ENCODE peak calls at places on chromosomes 12 and 14, in eight cellular contexts. One of them, this sample, is unnamed. For H3K27me3, the result is how much of the 10 kb centered on the place peaks cover.

GRCh38 chr14:104694991-104695659 is 5.7 kb downstream of the INF2 start:
- DNase-seq in adipocyte: no peak
- DNase-seq in effector memory CD4-positive, alpha-beta T cell: no peak
- DNase-seq in CD4-positive, CD25-positive, alpha-beta regulatory T cell: peak
- DNase-seq in CD4-positive, alpha-beta T cell: no peak
- DNase-seq in GM12878: no peak
- DNase-seq in neural progenitor cell: no peak
- DNase-seq in H9: no peak
- DNase-seq in this sample: no peak

GRCh38 chr14:60064491-60065072 is 27.1 kb upstream of the PCNX4 start:
- DNase-seq in adipocyte: peak
- DNase-seq in effector memory CD4-positive, alpha-beta T cell: no peak
- DNase-seq in CD4-positive, CD25-positive, alpha-beta regulatory T cell: no peak
- DNase-seq in CD4-positive, alpha-beta T cell: no peak
- DNase-seq in GM12878: peak
- DNase-seq in neural progenitor cell: peak
- DNase-seq in H9: no peak
- DNase-seq in this sample: peak

GRCh38 chr12:123532808-123533649 is 490 bp downstream of the RILPL1 start:
- DNase-seq in adipocyte: peak
- DNase-seq in effector memory CD4-positive, alpha-beta T cell: no peak
- DNase-seq in CD4-positive, CD25-positive, alpha-beta regulatory T cell: no peak
- DNase-seq in CD4-positive, alpha-beta T cell: peak
- DNase-seq in GM12878: no peak
- DNase-seq in neural progenitor cell: peak
- DNase-seq in H9: peak
- DNase-seq in this sample: peak

GRCh38 chr12:125773033-125773432 is 707.8 kb downstream of the AACS start:
- DNase-seq in adipocyte: no peak
- DNase-seq in effector memory CD4-positive, alpha-beta T cell: no peak
- DNase-seq in CD4-positive, CD25-positive, alpha-beta regulatory T cell: no peak
- DNase-seq in CD4-positive, alpha-beta T cell: no peak
- DNase-seq in GM12878: no peak
- DNase-seq in neural progenitor cell: peak
- DNase-seq in H9: peak
- DNase-seq in this sample: peak

GRCh38 chr14:96676161-96676560 is 121.0 kb upstream of the VRK1 start:
- DNase-seq in adipocyte: no peak
- DNase-seq in effector memory CD4-positive, alpha-beta T cell: no peak
- DNase-seq in CD4-positive, CD25-positive, alpha-beta regulatory T cell: no peak
- DNase-seq in CD4-positive, alpha-beta T cell: no peak
- DNase-seq in GM12878: no peak
- DNase-seq in neural progenitor cell: no peak
- DNase-seq in H9: no peak
- DNase-seq in this sample: no peak

GRCh38 chr14:21011136-21011535 is 12.0 kb downstream of the SLC39A2 start:
- DNase-seq in adipocyte: no peak
- DNase-seq in effector memory CD4-positive, alpha-beta T cell: no peak
- DNase-seq in CD4-positive, CD25-positive, alpha-beta regulatory T cell: no peak
- DNase-seq in CD4-positive, alpha-beta T cell: no peak
- DNase-seq in GM12878: no peak
- DNase-seq in neural progenitor cell: no peak
- DNase-seq in H9: no peak
- DNase-seq in this sample: no peak

GRCh38 chr12:49961111-49961922 is at the start of gene AQP5:
- DNase-seq in adipocyte: peak
- DNase-seq in effector memory CD4-positive, alpha-beta T cell: no peak
- DNase-seq in CD4-positive, CD25-positive, alpha-beta regulatory T cell: no peak
- DNase-seq in CD4-positive, alpha-beta T cell: no peak
- DNase-seq in GM12878: no peak
- DNase-seq in neural progenitor cell: peak
- DNase-seq in H9: no peak
- DNase-seq in this sample: no peak

GRCh38 chr12:91100901-91101300 is 10.4 kb downstream of the LUM start:
- DNase-seq in adipocyte: no peak
- DNase-seq in effector memory CD4-positive, alpha-beta T cell: no peak
- DNase-seq in CD4-positive, CD25-positive, alpha-beta regulatory T cell: no peak
- DNase-seq in CD4-positive, alpha-beta T cell: no peak
- DNase-seq in GM12878: no peak
- DNase-seq in neural progenitor cell: no peak
- DNase-seq in H9: no peak
- DNase-seq in this sample: no peak

GRCh38 chr12:110199360-110200123 is 75.4 kb downstream of the IFT81 start:
- DNase-seq in adipocyte: peak
- DNase-seq in effector memory CD4-positive, alpha-beta T cell: no peak
- DNase-seq in CD4-positive, CD25-positive, alpha-beta regulatory T cell: no peak
- DNase-seq in CD4-positive, alpha-beta T cell: no peak
- DNase-seq in GM12878: peak
- DNase-seq in neural progenitor cell: no peak
- DNase-seq in H9: peak
- DNase-seq in this sample: peak

GRCh38 chr14:67359319-67359774 is 257 bp downstream of the ATP6V1D start:
- DNase-seq in adipocyte: peak
- DNase-seq in effector memory CD4-positive, alpha-beta T cell: no peak
- DNase-seq in CD4-positive, CD25-positive, alpha-beta regulatory T cell: no peak
- DNase-seq in CD4-positive, alpha-beta T cell: no peak
- DNase-seq in GM12878: no peak
- DNase-seq in neural progenitor cell: peak
- DNase-seq in H9: no peak
- DNase-seq in this sample: peak

GRCh38 chr12:41460906-41461305 is 272.8 kb downstream of the PDZRN4 start:
- DNase-seq in adipocyte: no peak
- DNase-seq in effector memory CD4-positive, alpha-beta T cell: no peak
- DNase-seq in CD4-positive, CD25-positive, alpha-beta regulatory T cell: no peak
- DNase-seq in CD4-positive, alpha-beta T cell: no peak
- DNase-seq in GM12878: no peak
- DNase-seq in neural progenitor cell: no peak
- DNase-seq in H9: no peak
- DNase-seq in this sample: no peak

GRCh38 chr12:64813733-64814132 is 10.7 kb upstream of the TBC1D30 start:
- DNase-seq in adipocyte: no peak
- DNase-seq in effector memory CD4-positive, alpha-beta T cell: no peak
- DNase-seq in CD4-positive, CD25-positive, alpha-beta regulatory T cell: no peak
- DNase-seq in CD4-positive, alpha-beta T cell: no peak
- DNase-seq in GM12878: no peak
- DNase-seq in neural progenitor cell: no peak
- DNase-seq in H9: no peak
- DNase-seq in this sample: no peak

GRCh38 chr14:59305231-59305630 is 116.8 kb downstream of the DAAM1 start:
- DNase-seq in adipocyte: peak
- DNase-seq in effector memory CD4-positive, alpha-beta T cell: no peak
- DNase-seq in CD4-positive, CD25-positive, alpha-beta regulatory T cell: no peak
- DNase-seq in CD4-positive, alpha-beta T cell: no peak
- DNase-seq in GM12878: no peak
- DNase-seq in neural progenitor cell: no peak
- DNase-seq in H9: no peak
- DNase-seq in this sample: no peak

GRCh38 chr12:105418232-105418631 is 87.7 kb downstream of the C12orf75 start:
- DNase-seq in adipocyte: peak
- DNase-seq in effector memory CD4-positive, alpha-beta T cell: no peak
- DNase-seq in CD4-positive, CD25-positive, alpha-beta regulatory T cell: no peak
- DNase-seq in CD4-positive, alpha-beta T cell: no peak
- DNase-seq in GM12878: no peak
- DNase-seq in neural progenitor cell: no peak
- DNase-seq in H9: no peak
- DNase-seq in this sample: no peak

GRCh38 chr14:104863131-104863862 is 1.8 kb upstream of the CEP170B start:
- DNase-seq in adipocyte: no peak
- DNase-seq in effector memory CD4-positive, alpha-beta T cell: no peak
- DNase-seq in CD4-positive, CD25-positive, alpha-beta regulatory T cell: no peak
- DNase-seq in CD4-positive, alpha-beta T cell: peak
- DNase-seq in GM12878: no peak
- DNase-seq in neural progenitor cell: peak
- DNase-seq in H9: no peak
- DNase-seq in this sample: no peak

GRCh38 chr12:75481774-75482173 is 1.2 kb downstream of the GLIPR1 start:
- DNase-seq in adipocyte: peak
- DNase-seq in effector memory CD4-positive, alpha-beta T cell: no peak
- DNase-seq in CD4-positive, CD25-positive, alpha-beta regulatory T cell: no peak
- DNase-seq in CD4-positive, alpha-beta T cell: no peak
- DNase-seq in GM12878: no peak
- DNase-seq in neural progenitor cell: no peak
- DNase-seq in H9: no peak
- DNase-seq in this sample: no peak

GRCh38 chr14:52835122-52835903 is 43.9 kb upstream of the GNPNAT1 start:
- DNase-seq in adipocyte: peak
- DNase-seq in effector memory CD4-positive, alpha-beta T cell: no peak
- DNase-seq in CD4-positive, CD25-positive, alpha-beta regulatory T cell: no peak
- DNase-seq in CD4-positive, alpha-beta T cell: no peak
- DNase-seq in GM12878: no peak
- DNase-seq in neural progenitor cell: peak
- DNase-seq in H9: peak
- DNase-seq in this sample: no peak

DNA sequence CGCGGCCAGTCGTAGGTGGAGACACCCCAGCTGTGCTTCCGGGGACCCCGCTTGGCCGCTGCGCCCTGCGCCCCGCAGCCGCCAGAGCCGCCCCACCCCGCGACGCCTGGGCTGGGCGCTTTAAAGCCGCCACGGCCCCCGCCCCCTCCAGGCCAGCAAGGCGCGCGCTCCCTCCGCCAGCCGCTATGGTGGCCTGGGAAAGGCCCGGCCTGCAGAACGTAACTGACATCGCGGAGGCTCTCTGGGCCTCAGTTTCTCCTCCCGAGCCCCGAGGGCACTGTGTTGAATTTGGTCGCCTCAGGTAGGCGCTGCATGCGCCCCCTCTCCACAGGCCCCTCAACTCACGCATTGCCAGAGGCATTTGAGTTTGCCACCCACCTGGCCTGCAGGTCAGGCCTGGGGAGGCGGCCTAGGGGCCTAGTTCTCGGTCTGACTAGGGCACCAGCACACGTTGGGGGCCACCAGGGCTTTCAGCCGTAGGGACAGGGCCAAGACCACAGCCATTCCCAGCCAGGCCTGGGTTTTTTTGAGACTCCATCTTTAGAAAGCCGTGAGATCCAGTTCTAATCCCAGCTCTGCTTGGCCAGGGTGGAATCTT is at the start of gene NGB:
- DNase-seq in adipocyte: no peak
- DNase-seq in effector memory CD4-positive, alpha-beta T cell: no peak
- DNase-seq in CD4-positive, CD25-positive, alpha-beta regulatory T cell: no peak
- DNase-seq in CD4-positive, alpha-beta T cell: no peak
- DNase-seq in GM12878: no peak
- DNase-seq in neural progenitor cell: peak
- DNase-seq in H9: no peak
- DNase-seq in this sample: no peak
- H3K27me3 ChIP-seq in adipocyte: under half
- H3K27me3 ChIP-seq in effector memory CD4-positive, alpha-beta T cell: under half
- H3K27me3 ChIP-seq in CD4-positive, CD25-positive, alpha-beta regulatory T cell: under half
- H3K27me3 ChIP-seq in CD4-positive, alpha-beta T cell: under half
- H3K27me3 ChIP-seq in GM12878: under half
- H3K27me3 ChIP-seq in neural progenitor cell: half or more
- H3K27me3 ChIP-seq in H9: under half
- H3K27me3 ChIP-seq in this sample: under half

GRCh38 chr14:92923744-92924103 is 774 bp downstream of the CHGA start:
- DNase-seq in adipocyte: no peak
- DNase-seq in effector memory CD4-positive, alpha-beta T cell: no peak
- DNase-seq in CD4-positive, CD25-positive, alpha-beta regulatory T cell: no peak
- DNase-seq in CD4-positive, alpha-beta T cell: no peak
- DNase-seq in GM12878: no peak
- DNase-seq in neural progenitor cell: no peak
- DNase-seq in H9: no peak
- DNase-seq in this sample: no peak
- H3K27me3 ChIP-seq in adipocyte: half or more
- H3K27me3 ChIP-seq in effector memory CD4-positive, alpha-beta T cell: under half
- H3K27me3 ChIP-seq in CD4-positive, CD25-positive, alpha-beta regulatory T cell: under half
- H3K27me3 ChIP-seq in CD4-positive, alpha-beta T cell: under half
- H3K27me3 ChIP-seq in GM12878: under half
- H3K27me3 ChIP-seq in neural progenitor cell: half or more
- H3K27me3 ChIP-seq in H9: under half
- H3K27me3 ChIP-seq in this sample: under half

GRCh38 chr12:93571360-93571853 is 1.1 kb upstream of the SOCS2 start:
- DNase-seq in adipocyte: peak
- DNase-seq in effector memory CD4-positive, alpha-beta T cell: peak
- DNase-seq in CD4-positive, CD25-positive, alpha-beta regulatory T cell: peak
- DNase-seq in CD4-positive, alpha-beta T cell: peak
- DNase-seq in GM12878: no peak
- DNase-seq in neural progenitor cell: peak
- DNase-seq in H9: peak
- DNase-seq in this sample: peak

GRCh38 chr12:93571854-93572711 is at the start of gene SOCS2:
- DNase-seq in adipocyte: peak
- DNase-seq in effector memory CD4-positive, alpha-beta T cell: no peak
- DNase-seq in CD4-positive, CD25-positive, alpha-beta regulatory T cell: peak
- DNase-seq in CD4-positive, alpha-beta T cell: peak
- DNase-seq in GM12878: no peak
- DNase-seq in neural progenitor cell: peak
- DNase-seq in H9: peak
- DNase-seq in this sample: peak

GRCh38 chr12:93569301-93569655 is 3.2 kb upstream of the SOCS2 start:
- DNase-seq in adipocyte: no peak
- DNase-seq in effector memory CD4-positive, alpha-beta T cell: no peak
- DNase-seq in CD4-positive, CD25-positive, alpha-beta regulatory T cell: no peak
- DNase-seq in CD4-positive, alpha-beta T cell: no peak
- DNase-seq in GM12878: no peak
- DNase-seq in neural progenitor cell: no peak
- DNase-seq in H9: no peak
- DNase-seq in this sample: no peak

GRCh38 chr12:93569656-93570551 is 2.6 kb upstream of the SOCS2 start:
- DNase-seq in adipocyte: peak
- DNase-seq in effector memory CD4-positive, alpha-beta T cell: peak
- DNase-seq in CD4-positive, CD25-positive, alpha-beta regulatory T cell: peak
- DNase-seq in CD4-positive, alpha-beta T cell: peak
- DNase-seq in GM12878: no peak
- DNase-seq in neural progenitor cell: peak
- DNase-seq in H9: peak
- DNase-seq in this sample: peak

GRCh38 chr12:93570552-93571359 is 1.7 kb upstream of the SOCS2 start:
- DNase-seq in adipocyte: peak
- DNase-seq in effector memory CD4-positive, alpha-beta T cell: peak
- DNase-seq in CD4-positive, CD25-positive, alpha-beta regulatory T cell: peak
- DNase-seq in CD4-positive, alpha-beta T cell: peak
- DNase-seq in GM12878: no peak
- DNase-seq in neural progenitor cell: peak
- DNase-seq in H9: peak
- DNase-seq in this sample: peak
- H3K27me3 ChIP-seq in adipocyte: under half
- H3K27me3 ChIP-seq in effector memory CD4-positive, alpha-beta T cell: under half
- H3K27me3 ChIP-seq in CD4-positive, CD25-positive, alpha-beta regulatory T cell: under half
- H3K27me3 ChIP-seq in CD4-positive, alpha-beta T cell: under half
- H3K27me3 ChIP-seq in GM12878: under half
- H3K27me3 ChIP-seq in neural progenitor cell: half or more
- H3K27me3 ChIP-seq in H9: under half
- H3K27me3 ChIP-seq in this sample: under half

DNA sequence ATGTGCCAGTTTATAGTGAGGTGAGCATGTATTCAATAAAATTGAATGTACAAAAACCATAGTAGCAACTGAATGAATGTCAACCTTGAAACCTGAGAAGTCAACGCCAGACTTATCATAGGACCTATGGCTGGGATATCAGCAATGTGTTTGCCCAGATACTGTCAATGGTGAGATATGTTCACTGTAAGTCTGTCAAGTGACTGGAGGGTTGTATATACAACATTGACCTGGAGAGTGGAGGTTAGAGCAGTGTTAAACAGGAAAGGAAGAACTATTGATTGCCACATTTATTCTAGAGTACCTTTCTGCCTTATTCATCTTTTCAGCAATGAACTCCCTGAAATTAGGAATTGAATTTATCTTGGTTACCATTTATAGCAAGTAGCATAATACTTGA is 486.5 kb downstream of the TMTC2 start:
- DNase-seq in adipocyte: no peak
- DNase-seq in effector memory CD4-positive, alpha-beta T cell: no peak
- DNase-seq in CD4-positive, CD25-positive, alpha-beta regulatory T cell: no peak
- DNase-seq in CD4-positive, alpha-beta T cell: no peak
- DNase-seq in GM12878: no peak
- DNase-seq in neural progenitor cell: no peak
- DNase-seq in H9: no peak
- DNase-seq in this sample: no peak
- H3K27me3 ChIP-seq in adipocyte: under half
- H3K27me3 ChIP-seq in effector memory CD4-positive, alpha-beta T cell: under half
- H3K27me3 ChIP-seq in CD4-positive, CD25-positive, alpha-beta regulatory T cell: under half
- H3K27me3 ChIP-seq in CD4-positive, alpha-beta T cell: under half
- H3K27me3 ChIP-seq in GM12878: under half
- H3K27me3 ChIP-seq in neural progenitor cell: under half
- H3K27me3 ChIP-seq in H9: under half
- H3K27me3 ChIP-seq in this sample: under half